ENCODE peak calls at places on chromosomes 13 and 19, in ten cellular contexts. T, Y, Z, H, K, B, X, R, I and O are unnamed samples.

GRCh38 chr13:82800391-82800790 is 1081.9 kb downstream of the SLITRK1 start:
- DNase-seq in B (no peak), R (no peak), I (peak), H (no peak), Y (no peak), T (no peak), X (no peak), Z (no peak), K (no peak), O (no peak)

GRCh38 chr13:66992183-66992582 is 238.0 kb downstream of the PCDH9 start:
- DNase-seq in H (no peak), K (no peak), Y (no peak), I (peak), T (no peak), X (no peak), B (no peak), R (peak), Z (no peak), O (no peak)

GRCh38 chr13:79659161-79659560 is 178.2 kb downstream of the NDFIP2 start:
- DNase-seq in Z (no peak), H (no peak), X (no peak), T (no peak), R (no peak), I (peak), K (no peak), B (no peak), Y (no peak), O (no peak)

GRCh38 chr19:33448159-33448516 is 73.5 kb downstream of the PEPD start:
- DNase-seq in Y (no peak), X (no peak), R (no peak), Z (no peak), H (no peak), K (no peak), I (no peak), B (no peak), T (no peak), O (no peak)

GRCh38 chr13:99418663-99419140 is 82.6 kb upstream of the TM9SF2 start:
- DNase-seq in Z (no peak), Y (no peak), T (no peak), X (no peak), K (no peak), H (no peak), R (no peak), B (no peak), I (no peak), O (no peak)

GRCh38 chr13:42266464-42266863 is 5.5 kb upstream of the AKAP11 start:
- DNase-seq in Y (no peak), H (no peak), R (peak), B (no peak), T (no peak), I (peak), X (no peak), Z (no peak), K (no peak), O (no peak)

GRCh38 chr19:37706052-37706605 is 13.4 kb downstream of the ZNF607 start:
- DNase-seq in Z (no peak), H (no peak), Y (no peak), K (no peak), B (no peak), T (no peak), X (no peak), I (no peak), R (no peak), O (no peak)

GRCh38 chr19:50921391-50922315 is 10.5 kb upstream of the KLK4 start:
- DNase-seq in Y (no peak), B (no peak), K (no peak), Z (no peak), T (no peak), R (no peak), I (no peak), H (peak), X (no peak), O (no peak)

GRCh38 chr19:50427997-50428425 is 4.7 kb upstream of the MYBPC2 start:
- DNase-seq in I (peak), K (peak), B (no peak), Z (no peak), T (peak), H (no peak), R (peak), X (no peak), Y (peak), O (peak)

GRCh38 chr19:43534811-43535761 is 2.1 kb downstream of the ZNF575 start:
- DNase-seq in H (no peak), Y (peak), Z (peak), X (no peak), K (peak), I (peak), T (peak), R (peak), B (peak), O (peak)

GRCh38 chr13:98977568-98978270 is at the start of gene DOCK9:
- DNase-seq in R (peak), T (peak), Y (peak), H (no peak), K (no peak), B (no peak), X (no peak), Z (no peak), I (peak), O (no peak)

GRCh38 chr19:13629687-13630357 is 123.5 kb upstream of the CACNA1A start:
- DNase-seq in I (peak), K (no peak), Z (no peak), H (no peak), B (no peak), X (no peak), T (no peak), R (peak), Y (no peak), O (no peak)

GRCh38 chr19:4358709-4359626 is 15.6 kb downstream of the MPND start:
- DNase-seq in B (peak), I (no peak), R (no peak), X (no peak), Z (no peak), H (no peak), K (no peak), T (no peak), Y (no peak), O (no peak)

GRCh38 chr13:70098669-70099068 is 9.0 kb upstream of the ATXN8OS start:
- DNase-seq in I (no peak), T (no peak), H (no peak), B (no peak), Y (no peak), R (no peak), X (no peak), Z (no peak), K (no peak), O (no peak)

GRCh38 chr19:884420-885211 is 8.4 kb downstream of the MED16 start:
- DNase-seq in K (no peak), T (no peak), X (no peak), Z (no peak), R (no peak), I (no peak), B (no peak), H (no peak), Y (no peak), O (no peak)

GRCh38 chr19:58558066-58558622 is at the start of gene UBE2M:
- DNase-seq in Z (peak), T (no peak), B (no peak), K (no peak), X (no peak), R (no peak), H (no peak), I (no peak), Y (peak), O (no peak)

GRCh38 chr19:58563034-58563573 is 4.7 kb upstream of the UBE2M start:
- DNase-seq in K (peak), T (no peak), I (peak), X (no peak), B (no peak), R (no peak), Z (peak), H (no peak), Y (peak), O (no peak)

GRCh38 chr19:20470345-20471119 is 95.0 kb downstream of the ZNF737 start:
- DNase-seq in H (no peak), I (no peak), R (no peak), K (no peak), T (no peak), B (no peak), Y (no peak), Z (no peak), X (no peak), O (no peak)

GRCh38 chr19:5621311-5621944 is 1.1 kb downstream of the SAFB2 start:
- DNase-seq in T (no peak), K (no peak), Y (no peak), B (no peak), Z (no peak), H (peak), R (no peak), X (no peak), I (peak), O (no peak)

DNA sequence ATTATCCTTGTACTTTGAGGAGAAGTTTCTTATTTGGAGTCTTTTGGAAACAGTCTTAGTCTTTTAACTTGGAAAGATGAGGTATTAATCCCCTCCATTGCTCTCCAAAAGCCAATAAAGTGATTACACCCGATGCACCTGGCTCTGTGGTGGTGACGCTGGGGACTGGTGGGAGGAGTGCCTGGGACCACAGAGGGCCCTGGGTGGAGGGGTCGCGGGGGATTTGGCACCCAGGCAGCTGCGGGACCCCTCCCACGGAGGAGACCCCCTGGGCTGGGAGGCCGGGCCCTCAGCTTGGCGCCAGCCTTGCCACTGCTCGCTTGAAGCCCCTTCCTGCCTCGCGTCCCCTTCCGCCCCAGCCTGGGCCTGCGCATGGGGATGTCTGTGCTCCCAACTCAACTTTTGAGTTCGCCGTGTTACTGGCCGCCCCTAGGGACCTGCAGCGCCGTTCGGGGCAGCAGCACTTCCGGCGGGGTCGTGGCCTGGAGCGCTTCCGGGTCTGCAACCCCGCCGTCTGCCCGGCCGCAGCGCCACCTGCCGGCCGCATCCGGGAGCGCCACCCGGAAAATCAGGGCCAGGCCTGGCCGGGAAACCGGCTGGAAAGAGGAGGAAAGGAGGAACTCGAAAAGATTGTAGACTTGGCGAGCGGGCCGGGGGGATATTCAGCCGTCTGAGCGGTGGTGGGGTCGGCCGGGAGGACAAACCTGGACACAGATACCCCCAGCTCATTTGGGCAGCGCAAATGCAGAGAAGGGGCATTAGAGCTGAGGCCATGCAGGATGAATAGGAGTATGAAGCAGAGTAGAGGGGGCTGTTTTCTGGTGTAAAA is 8.4 kb downstream of the PEAK3 start:
- DNase-seq in K (peak), Y (peak), R (peak), H (no peak), T (peak), I (peak), B (peak), X (peak), Z (peak), O (peak)
- TF ChIP-seq CTCF in K (peak), Y (peak), R (peak), H (peak), T (peak), I (peak), B (peak), X (peak), Z (peak), O (peak)

DNA sequence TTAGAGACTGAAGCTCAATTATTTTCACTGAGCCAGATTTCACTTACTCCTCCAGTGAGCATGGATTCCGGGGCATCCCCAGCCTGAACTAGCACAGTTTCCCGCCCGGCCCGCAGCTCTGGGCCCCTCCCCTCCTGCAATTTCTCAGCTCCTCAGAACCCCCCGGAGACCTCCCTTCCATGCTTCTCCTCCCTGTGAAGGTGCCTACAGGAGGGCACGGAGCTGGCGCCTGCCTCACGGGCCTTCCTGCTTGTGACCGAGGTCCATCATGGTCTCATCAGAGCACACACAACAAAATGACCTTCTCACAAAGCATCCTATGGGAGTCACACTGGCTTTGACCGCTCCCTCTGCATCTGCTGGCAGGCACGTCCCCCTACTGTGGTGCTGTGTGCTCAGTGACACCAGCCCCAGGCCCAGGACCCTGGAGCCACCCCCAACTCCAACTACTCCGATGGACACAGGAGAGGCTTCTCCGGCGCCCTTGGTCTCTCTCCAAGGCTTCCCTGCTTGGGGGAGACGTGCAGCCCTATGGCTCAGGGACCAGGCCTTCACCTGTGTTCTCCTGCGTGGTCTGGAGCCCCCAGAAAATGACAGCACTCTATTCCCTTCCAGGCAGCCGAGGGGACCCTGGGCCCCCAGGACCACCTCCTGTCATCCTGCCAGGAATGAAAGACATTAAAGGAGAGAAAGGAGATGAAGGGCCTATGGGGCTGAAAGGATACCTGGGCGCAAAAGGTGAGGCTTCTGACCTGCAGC is 77.1 kb downstream of the RAB20 start:
- DNase-seq in Y (no peak), X (no peak), R (no peak), Z (no peak), I (no peak), T (no peak), H (no peak), B (no peak), K (no peak), O (no peak)
- TF ChIP-seq CTCF in Y (no peak), X (no peak), R (no peak), Z (no peak), I (no peak), T (no peak), H (no peak), B (no peak), K (no peak), O (no peak)

GRCh38 chr19:17341845-17342244 is 4.5 kb downstream of the GTPBP3 start:
- DNase-seq in H (no peak), K (no peak), Y (no peak), Z (no peak), B (no peak), X (no peak), I (no peak), R (no peak), T (no peak), O (no peak)

GRCh38 chr19:17339088-17339741 is 1.9 kb downstream of the GTPBP3 start:
- DNase-seq in X (no peak), Z (peak), T (no peak), B (no peak), I (no peak), Y (peak), K (peak), R (no peak), H (no peak), O (no peak)

GRCh38 chr19:17340302-17340870 is 3.0 kb downstream of the GTPBP3 start:
- DNase-seq in K (peak), R (no peak), T (no peak), B (no peak), Y (peak), H (no peak), I (no peak), X (no peak), Z (no peak), O (no peak)

GRCh38 chr19:17341386-17341785 is 4.0 kb downstream of the GTPBP3 start:
- DNase-seq in K (no peak), R (no peak), T (no peak), Z (no peak), I (no peak), B (no peak), H (no peak), Y (no peak), X (no peak), O (no peak)

GRCh38 chr19:17340871-17341357 is 3.6 kb downstream of the GTPBP3 start:
- DNase-seq in T (no peak), X (no peak), R (no peak), H (no peak), Z (no peak), Y (peak), I (no peak), K (no peak), B (no peak), O (no peak)
- TF ChIP-seq CTCF in T (no peak), X (no peak), R (no peak), H (no peak), Z (no peak), Y (no peak), I (no peak), K (no peak), B (no peak), O (no peak)

GRCh38 chr19:35119578-35119977 is 4.0 kb downstream of the FXYD3 start:
- DNase-seq in K (no peak), I (no peak), X (no peak), R (no peak), H (no peak), Y (no peak), Z (no peak), B (no peak), T (no peak), O (no peak)
- TF ChIP-seq CTCF in K (no peak), I (no peak), X (no peak), R (no peak), H (no peak), Y (no peak), Z (no peak), B (no peak), T (no peak), O (no peak)

DNA sequence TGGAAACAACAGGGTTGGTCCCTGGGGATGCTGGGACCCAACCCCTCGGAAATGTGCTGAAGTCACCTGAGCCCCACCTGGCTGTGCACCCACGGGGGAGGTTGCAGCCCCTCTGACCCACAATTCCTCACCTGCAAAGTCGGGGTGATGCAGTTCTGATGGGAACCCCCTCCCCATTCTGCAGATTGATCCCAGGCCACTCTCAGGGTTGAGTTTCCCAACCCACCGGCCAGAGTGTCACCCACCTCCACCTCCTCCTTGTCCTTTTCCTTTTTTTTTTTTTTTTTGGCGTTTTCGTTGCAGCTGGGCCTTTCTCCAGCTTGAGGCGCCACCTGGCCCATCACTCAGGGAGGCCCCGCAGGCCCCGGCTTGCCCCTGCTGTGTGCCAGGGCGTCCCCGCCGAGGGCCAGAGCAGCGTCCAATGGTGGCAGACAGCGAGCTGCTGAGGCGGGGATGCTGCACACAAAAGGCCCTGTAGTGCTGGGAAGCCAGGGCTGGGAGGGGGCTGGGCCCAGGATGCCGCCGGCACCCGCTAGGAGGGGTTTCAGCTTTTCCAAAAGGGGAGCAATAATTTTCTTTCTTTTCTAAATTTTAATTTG is 4.6 kb downstream of the PIK3R2 start:
- DNase-seq in T (no peak), Y (peak), X (no peak), I (no peak), Z (no peak), R (no peak), H (no peak), K (no peak), B (no peak), O (no peak)
- TF ChIP-seq CTCF in T (no peak), Y (no peak), X (no peak), I (no peak), Z (no peak), R (no peak), H (no peak), K (no peak), B (no peak), O (no peak)

GRCh38 chr19:27746691-27747380 is 1466.1 kb downstream of the UQCRFS1 start:
- DNase-seq in B (peak), H (no peak), T (no peak), I (peak), Z (no peak), Y (peak), X (no peak), K (peak), R (peak), O (no peak)
- TF ChIP-seq CTCF in B (peak), H (peak), T (no peak), I (peak), Z (no peak), Y (no peak), X (no peak), K (no peak), R (no peak), O (no peak)

GRCh38 chr19:46721269-46722003 is 4.5 kb upstream of the PRKD2 start:
- DNase-seq in Y (peak), H (no peak), R (no peak), Z (no peak), I (no peak), K (no peak), X (no peak), B (no peak), T (no peak), O (no peak)
- TF ChIP-seq CTCF in Y (peak), H (no peak), R (peak), Z (no peak), I (no peak), K (no peak), X (no peak), B (peak), T (peak), O (no peak)

GRCh38 chr19:30733826-30734550 is 361.8 kb downstream of the ZNF536 start:
- DNase-seq in B (no peak), I (no peak), T (no peak), X (no peak), R (no peak), Y (peak), Z (no peak), K (no peak), H (no peak), O (no peak)
- TF ChIP-seq CTCF in B (no peak), I (no peak), T (no peak), X (no peak), R (no peak), Y (no peak), Z (no peak), K (no peak), H (no peak), O (no peak)

DNA sequence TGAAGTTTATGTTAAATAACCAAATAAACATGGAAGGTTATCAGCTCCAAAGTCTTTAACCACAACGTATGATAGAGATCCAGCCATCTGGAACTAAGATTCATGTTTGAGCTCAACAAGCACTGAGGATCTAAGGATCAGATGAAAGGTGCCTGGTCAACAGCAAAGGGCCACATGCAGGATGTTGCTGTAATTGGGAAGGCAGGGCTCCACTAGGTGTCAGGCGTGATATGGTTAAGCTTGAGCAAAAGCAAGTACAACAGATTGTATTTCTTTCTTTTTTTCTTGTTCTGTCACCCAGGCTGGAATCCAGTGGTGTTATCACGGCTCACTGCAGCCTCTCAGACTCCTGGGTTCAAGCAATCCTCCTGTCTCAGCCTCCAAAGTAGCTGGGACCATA is 12.0 kb downstream of the EBPL start:
- DNase-seq in Y (no peak), X (no peak), B (no peak), K (peak), I (peak), H (no peak), T (no peak), R (peak), Z (no peak), O (no peak)
- TF ChIP-seq CTCF in Y (no peak), X (no peak), B (peak), K (peak), I (peak), H (peak), T (no peak), R (peak), Z (no peak), O (no peak)